ENCODE peak calls at places on chromosomes 7 and 10, in seven cellular contexts. O is BJ; V is activated naive CD8-positive, alpha-beta T cell treated with anti-CD3 and anti-CD28 coated beads for 36 hours; J is T-cell; G is stomach; Z is stimulated activated CD8-positive, alpha-beta memory T cell treated with anti-CD3 and anti-CD28 coated beads, Interleukin-7, amount 100 ng/mL, for 4 hours; I is CD8-positive, alpha-beta T cell. K is an unnamed sample.

GRCh38 chr10:48555310-48556042 is 49.4 kb downstream of the ARHGAP22 start:
- DNase-seq in O (no peak), V (no peak), J (no peak), G (no peak), Z (no peak), I (no peak), K (no peak)

GRCh38 chr7:65980478-65981250 is 1.3 kb downstream of the GUSB start:
- DNase-seq in O (no peak), V (peak; percentile 64), J (peak; percentile 41), G (peak; percentile 27), Z (peak; percentile 44), I (peak; percentile 58), K (peak; percentile 64)

GRCh38 chr10:20418286-20418685 is 478.8 kb downstream of the NEBL start:
- DNase-seq in O (no peak), V (no peak), J (no peak), G (no peak), Z (no peak), I (no peak), K (no peak)

GRCh38 chr10:86945361-86946214 is 11.8 kb downstream of the MMRN2 start:
- DNase-seq in O (no peak), V (no peak), J (no peak), G (peak; percentile 23), Z (no peak), I (peak; percentile 4), K (no peak)

GRCh38 chr7:137942459-137943115 is 59.3 kb downstream of the CREB3L2 start:
- DNase-seq in O (no peak), V (no peak), J (no peak), G (no peak), Z (no peak), I (no peak), K (no peak)

GRCh38 chr7:23298141-23298851 is 843 bp upstream of the MALSU1 start:
- DNase-seq in O (no peak), V (no peak), J (no peak), G (no peak), Z (no peak), I (no peak), K (peak; percentile 84)

GRCh38 chr7:2017914-2018785 is 214.6 kb downstream of the MAD1L1 start:
- DNase-seq in O (no peak), V (no peak), J (no peak), G (no peak), Z (no peak), I (no peak), K (no peak)

GRCh38 chr7:14902589-14902963 is at the start of gene DGKB:
- DNase-seq in O (no peak), V (no peak), J (no peak), G (no peak), Z (no peak), I (no peak), K (peak; percentile 5)

GRCh38 chr7:138565071-138565450 is 105.0 kb downstream of the TRIM24 start:
- DNase-seq in O (no peak), V (no peak), J (no peak), G (no peak), Z (no peak), I (no peak), K (no peak)

GRCh38 chr10:5497289-5497688 is 2.1 kb downstream of the CALML5 start:
- DNase-seq in O (no peak), V (no peak), J (no peak), G (no peak), Z (no peak), I (no peak), K (no peak)

GRCh38 chr7:25926009-25926408 is 226.0 kb upstream of the NFE2L3 start:
- DNase-seq in O (no peak), V (no peak), J (no peak), G (peak; percentile 51), Z (no peak), I (no peak), K (peak; percentile 71)

GRCh38 chr10:4246881-4247358 is 461.9 kb upstream of the KLF6 start:
- DNase-seq in O (peak; percentile 82), V (no peak), J (no peak), G (no peak), Z (no peak), I (no peak), K (peak; percentile 86)

GRCh38 chr10:28366943-28367342 is 64.1 kb upstream of the MPP7 start:
- DNase-seq in O (no peak), V (no peak), J (no peak), G (no peak), Z (no peak), I (no peak), K (no peak)

GRCh38 chr7:159083001-159083697 is 61.5 kb downstream of the VIPR2 start:
- DNase-seq in O (no peak), V (no peak), J (no peak), G (no peak), Z (no peak), I (no peak), K (no peak)

GRCh38 chr7:27251136-27251512 is 8.5 kb downstream of the EVX1 start:
- DNase-seq in O (no peak), V (no peak), J (no peak), G (no peak), Z (no peak), I (no peak), K (no peak)

GRCh38 chr10:91864099-91864498 is 45.2 kb downstream of the FGFBP3 start:
- DNase-seq in O (no peak), V (no peak), J (no peak), G (no peak), Z (no peak), I (no peak), K (no peak)

GRCh38 chr10:77501152-77501845 is 136.3 kb downstream of the KCNMA1 start:
- DNase-seq in O (peak; percentile 54), V (peak; percentile 10), J (no peak), G (no peak), Z (no peak), I (no peak), K (peak; percentile 97)

GRCh38 chr10:98170249-98171117 is 36.0 kb downstream of the R3HCC1L start:
- DNase-seq in O (no peak), V (peak; percentile 3), J (no peak), G (peak; percentile 44), Z (no peak), I (peak; percentile 23), K (peak; percentile 66)

GRCh38 chr7:11207565-11207964 is 233.9 kb downstream of the PHF14 start:
- DNase-seq in O (no peak), V (no peak), J (no peak), G (no peak), Z (no peak), I (no peak), K (no peak)

GRCh38 chr7:8277394-8277982 is 15.5 kb upstream of the ICA1 start:
- DNase-seq in O (no peak), V (no peak), J (no peak), G (peak; percentile 34), Z (no peak), I (no peak), K (no peak)

GRCh38 chr10:27744478-27745379 is 890 bp downstream of the MKX start:
- DNase-seq in O (no peak), V (peak; percentile 30), J (no peak), G (peak; percentile 28), Z (no peak), I (no peak), K (peak; percentile 81)

GRCh38 chr10:86759073-86759672 is 2.8 kb downstream of the BMPR1A start:
- DNase-seq in O (no peak), V (no peak), J (no peak), G (no peak), Z (no peak), I (no peak), K (no peak)

GRCh38 chr7:99618726-99619125 is 2.0 kb downstream of the ZSCAN25 start:
- DNase-seq in O (peak; percentile 61), V (no peak), J (no peak), G (no peak), Z (no peak), I (no peak), K (peak; percentile 58)